ENCODE peak calls at places on chromosome 20, in eight cellular contexts. H is H1; Y is transverse colon; P is ovary; J is CD8-positive, alpha-beta T cell; N is psoas muscle; T is stomach; D is vagina. C is an unnamed sample.

GRCh38 chr20:57919059-57919458 is 209.2 kb upstream of the PMEPA1 start:
- DNase-seq in H (no peak), Y (peak), P (no peak), J (no peak), N (no peak), T (no peak), D (no peak), C (no peak)

GRCh38 chr20:51399138-51399890 is 143.2 kb downstream of the NFATC2 start:
- DNase-seq in H (no peak), Y (no peak), P (no peak), J (no peak), N (no peak), T (no peak), D (no peak), C (no peak)

GRCh38 chr20:43731469-43731868 is 4.7 kb upstream of the GTSF1L start:
- DNase-seq in H (no peak), Y (no peak), P (no peak), J (no peak), N (no peak), T (no peak), D (no peak), C (no peak)

GRCh38 chr20:61205769-61206168 is 46.3 kb upstream of the CDH4 start:
- DNase-seq in H (no peak), Y (no peak), P (no peak), J (no peak), N (no peak), T (no peak), D (no peak), C (no peak)

GRCh38 chr20:3203315-3204123 is 963 bp downstream of the DDRGK1 start:
- DNase-seq in H (no peak), Y (peak), P (no peak), J (no peak), N (no peak), T (peak), D (no peak), C (no peak)

GRCh38 chr20:11867286-11867921 is 50.3 kb upstream of the BTBD3 start:
- DNase-seq in H (no peak), Y (no peak), P (no peak), J (no peak), N (no peak), T (no peak), D (no peak), C (no peak)

GRCh38 chr20:57895161-57895855 is 185.5 kb upstream of the PMEPA1 start:
- DNase-seq in H (no peak), Y (no peak), P (no peak), J (no peak), N (no peak), T (no peak), D (no peak), C (no peak)

GRCh38 chr20:3330046-3330741 is 77.3 kb downstream of the DNAAF9 start:
- DNase-seq in H (no peak), Y (no peak), P (no peak), J (no peak), N (no peak), T (no peak), D (no peak), C (no peak)

GRCh38 chr20:45098096-45098773 is 2.7 kb downstream of the KCNS1 start:
- DNase-seq in H (peak), Y (no peak), P (no peak), J (no peak), N (no peak), T (peak), D (no peak), C (no peak)

GRCh38 chr20:44843863-44844262 is 33.5 kb upstream of the RIMS4 start:
- DNase-seq in H (no peak), Y (no peak), P (no peak), J (no peak), N (no peak), T (no peak), D (no peak), C (no peak)

GRCh38 chr20:2338702-2339101 is 42.0 kb upstream of the TGM6 start:
- DNase-seq in H (no peak), Y (no peak), P (no peak), J (no peak), N (no peak), T (no peak), D (no peak), C (no peak)

GRCh38 chr20:458766-459165 is 3.6 kb downstream of the TBC1D20 start:
- DNase-seq in H (no peak), Y (no peak), P (no peak), J (no peak), N (no peak), T (no peak), D (no peak), C (no peak)

GRCh38 chr20:57481281-57481711 is 43.6 kb downstream of the CTCFL start:
- DNase-seq in H (no peak), Y (no peak), P (peak), J (no peak), N (no peak), T (no peak), D (no peak), C (peak)

GRCh38 chr20:50219520-50220086 is 29.0 kb downstream of the CEBPB start:
- DNase-seq in H (no peak), Y (no peak), P (no peak), J (no peak), N (no peak), T (no peak), D (no peak), C (no peak)

GRCh38 chr20:62605996-62606395 is 36.3 kb upstream of the SLCO4A1 start:
- DNase-seq in H (no peak), Y (no peak), P (no peak), J (no peak), N (no peak), T (peak), D (no peak), C (no peak)
- H3K4me3 ChIP-seq in H (no peak), Y (no peak), P (no peak), J (no peak), N (no peak), T (no peak), D (no peak), C (no peak)

GRCh38 chr20:17858450-17859001 is 110.1 kb downstream of the SNX5 start:
- DNase-seq in H (no peak), Y (peak), P (no peak), J (no peak), N (no peak), T (no peak), D (no peak), C (no peak)
- TF ChIP-seq CTCF in H (no peak), Y (no peak), P (no peak), J (no peak), N (no peak), T (no peak), D (no peak), C (no peak)

GRCh38 chr20:17641993-17642392 is 40.0 kb downstream of the RRBP1 start:
- DNase-seq in H (no peak), Y (no peak), P (no peak), J (no peak), N (peak), T (no peak), D (no peak), C (no peak)
- H3K27ac ChIP-seq in H (no peak), Y (no peak), P (no peak), J (no peak), N (peak), T (peak), D (no peak), C (peak)

GRCh38 chr20:46895906-46896242 is 1.2 kb downstream of the EYA2 start:
- DNase-seq in H (no peak), Y (no peak), P (no peak), J (no peak), N (no peak), T (no peak), D (no peak), C (no peak)
- H3K4me3 ChIP-seq in H (peak), Y (peak), P (peak), J (no peak), N (peak), T (peak), D (peak), C (peak)

GRCh38 chr20:56422131-56422823 is 10.2 kb downstream of the CASS4 start:
- DNase-seq in H (no peak), Y (no peak), P (no peak), J (no peak), N (no peak), T (no peak), D (no peak), C (no peak)
- TF ChIP-seq CTCF in H (no peak), Y (no peak), P (no peak), J (no peak), N (no peak), T (no peak), D (no peak), C (no peak)

GRCh38 chr20:59836768-59837167 is 96.7 kb downstream of the SYCP2 start:
- DNase-seq in H (no peak), Y (no peak), P (no peak), J (no peak), N (no peak), T (no peak), D (no peak), C (no peak)
- H3K27ac ChIP-seq in H (no peak), Y (no peak), P (no peak), J (no peak), N (no peak), T (no peak), D (no peak), C (no peak)

GRCh38 chr20:32537657-32538525 is 47.2 kb downstream of the NOL4L start:
- DNase-seq in H (no peak), Y (no peak), P (no peak), J (no peak), N (no peak), T (no peak), D (no peak), C (no peak)
- H3K4me3 ChIP-seq in H (no peak), Y (no peak), P (no peak), J (peak), N (peak), T (no peak), D (no peak), C (peak)

GRCh38 chr20:39829255-39829654 is 859.8 kb downstream of the MAFB start:
- DNase-seq in H (peak), Y (no peak), P (no peak), J (no peak), N (no peak), T (no peak), D (no peak), C (no peak)
- TF ChIP-seq CTCF in H (peak), Y (no peak), P (no peak), J (no peak), N (peak), T (no peak), D (no peak), C (no peak)

DNA sequence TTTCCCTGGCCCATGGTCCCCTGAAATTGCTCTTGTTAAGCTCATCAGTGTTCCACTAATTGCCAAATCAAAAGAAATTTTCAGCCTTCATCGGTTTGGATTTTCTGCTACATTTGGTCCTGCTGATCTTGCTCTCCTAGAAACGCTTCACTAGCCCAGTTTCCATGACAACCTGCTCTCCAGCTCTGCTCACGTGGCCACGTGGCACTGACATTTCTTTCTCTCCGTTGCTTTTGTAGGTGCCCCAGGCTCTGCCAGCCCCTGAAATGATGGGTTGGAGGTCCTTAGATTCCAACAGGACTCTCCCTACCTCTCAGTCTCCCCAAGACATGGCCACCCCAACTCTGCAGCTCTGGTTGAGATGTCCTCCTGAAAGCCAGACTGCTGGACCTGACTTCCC is 45.8 kb upstream of the NNAT start:
- DNase-seq in H (no peak), Y (no peak), P (no peak), J (no peak), N (no peak), T (no peak), D (no peak), C (no peak)
- H3K27ac ChIP-seq in H (no peak), Y (no peak), P (no peak), J (no peak), N (no peak), T (no peak), D (no peak), C (no peak)